ENCODE peak calls at places on chromosomes 3 and 15, in eight cellular contexts. D is right lobe of liver, B is sigmoid colon, G is IMR-90, E is uterus, U is heart left ventricle, T is body of pancreas, N is suprapubic skin. X is an unnamed sample.

GRCh38 chr3:37435572-37435971 is 261.2 kb upstream of the LRRFIP2 start:
- DNase-seq in D (no peak), B (no peak), G (no peak), E (no peak), U (no peak), T (no peak), N (no peak), X (no peak)

GRCh38 chr15:101781927-101782326 is 21.4 kb upstream of the OR4F6 start:
- DNase-seq in D (no peak), B (no peak), G (no peak), E (no peak), U (no peak), T (no peak), N (no peak), X (no peak)

GRCh38 chr3:42539871-42540714 is 37.6 kb downstream of the VIPR1 start:
- DNase-seq in D (peak), B (peak), G (no peak), E (no peak), U (no peak), T (peak), N (no peak), X (no peak)

GRCh38 chr3:156448300-156448699 is 106.6 kb downstream of the SSR3 start:
- DNase-seq in D (no peak), B (no peak), G (peak), E (no peak), U (no peak), T (no peak), N (no peak), X (no peak)

GRCh38 chr15:57427367-57427821 is 51.1 kb downstream of the CGNL1 start:
- DNase-seq in D (peak), B (no peak), G (no peak), E (no peak), U (no peak), T (no peak), N (no peak), X (peak)

GRCh38 chr15:55649058-55649423 is 60.9 kb upstream of the PYGO1 start:
- DNase-seq in D (no peak), B (no peak), G (peak), E (no peak), U (no peak), T (no peak), N (no peak), X (no peak)

GRCh38 chr3:106380232-106380631 is 511.4 kb upstream of the CBLB start:
- DNase-seq in D (no peak), B (no peak), G (peak), E (no peak), U (no peak), T (no peak), N (no peak), X (no peak)

GRCh38 chr15:70512772-70513362 is 250.5 kb downstream of the UACA start:
- DNase-seq in D (no peak), B (no peak), G (peak), E (no peak), U (peak), T (no peak), N (no peak), X (no peak)

GRCh38 chr3:128432898-128433629 is 33.6 kb downstream of the DNAJB8 start:
- DNase-seq in D (no peak), B (no peak), G (no peak), E (no peak), U (no peak), T (no peak), N (no peak), X (no peak)

GRCh38 chr15:71043373-71043772 is 71.9 kb upstream of the THSD4 start:
- DNase-seq in D (no peak), B (no peak), G (peak), E (peak), U (no peak), T (no peak), N (no peak), X (no peak)

GRCh38 chr3:38579146-38579545 is 70.3 kb downstream of the SCN5A start:
- DNase-seq in D (no peak), B (no peak), G (no peak), E (no peak), U (peak), T (peak), N (peak), X (no peak)

GRCh38 chr3:160826408-160826807 is 70.4 kb downstream of the PPM1L start:
- DNase-seq in D (no peak), B (no peak), G (no peak), E (no peak), U (no peak), T (no peak), N (no peak), X (no peak)

GRCh38 chr3:40588406-40588805 is 63.6 kb downstream of the ZNF621 start:
- DNase-seq in D (no peak), B (no peak), G (no peak), E (no peak), U (no peak), T (no peak), N (no peak), X (no peak)

GRCh38 chr3:173993299-173993698 is 595.8 kb downstream of the NLGN1 start:
- DNase-seq in D (no peak), B (no peak), G (peak), E (no peak), U (no peak), T (no peak), N (no peak), X (no peak)

GRCh38 chr3:186160691-186161243 is 51.9 kb upstream of the ETV5 start:
- DNase-seq in D (no peak), B (no peak), G (no peak), E (no peak), U (no peak), T (no peak), N (peak), X (no peak)

GRCh38 chr15:40327338-40327917 is 3.9 kb downstream of the INAFM2 start:
- DNase-seq in D (no peak), B (no peak), G (no peak), E (no peak), U (peak), T (no peak), N (no peak), X (no peak)

GRCh38 chr15:67173015-67173414 is 81.4 kb downstream of the AAGAB start:
- DNase-seq in D (no peak), B (peak), G (no peak), E (no peak), U (no peak), T (no peak), N (no peak), X (peak)

GRCh38 chr15:58081446-58081845 is 15.9 kb upstream of the ALDH1A2 start:
- DNase-seq in D (no peak), B (no peak), G (no peak), E (no peak), U (no peak), T (no peak), N (no peak), X (no peak)

GRCh38 chr3:74537164-74537563 is 77.3 kb downstream of the CNTN3 start:
- DNase-seq in D (no peak), B (no peak), G (peak), E (no peak), U (no peak), T (no peak), N (no peak), X (no peak)

GRCh38 chr3:127750226-127751031 is 71.9 kb downstream of the MGLL start:
- DNase-seq in D (no peak), B (no peak), G (peak), E (no peak), U (no peak), T (no peak), N (peak), X (no peak)

GRCh38 chr15:48866141-48866563 is 11.8 kb upstream of the EID1 start:
- DNase-seq in D (no peak), B (no peak), G (peak), E (peak), U (no peak), T (no peak), N (no peak), X (no peak)

GRCh38 chr3:13025090-13025489 is 48.1 kb downstream of the IQSEC1 start:
- DNase-seq in D (no peak), B (no peak), G (peak), E (no peak), U (peak), T (no peak), N (no peak), X (no peak)

GRCh38 chr3:110680365-110680909 is 391.2 kb upstream of the NECTIN3 start:
- DNase-seq in D (no peak), B (no peak), G (peak), E (no peak), U (no peak), T (no peak), N (no peak), X (no peak)

GRCh38 chr3:157077565-157077991 is 82.4 kb downstream of the CCNL1 start:
- DNase-seq in D (no peak), B (no peak), G (peak), E (no peak), U (no peak), T (no peak), N (no peak), X (no peak)

GRCh38 chr3:177337548-177338331 is 140.5 kb upstream of the TBL1XR1 start:
- DNase-seq in D (no peak), B (no peak), G (peak), E (no peak), U (no peak), T (no peak), N (no peak), X (no peak)

GRCh38 chr3:36763850-36764703 is at the start of gene DCLK3:
- DNase-seq in D (no peak), B (no peak), G (no peak), E (no peak), U (peak), T (no peak), N (no peak), X (no peak)

GRCh38 chr15:44194397-44195150 is 497 bp downstream of the FRMD5 start:
- DNase-seq in D (no peak), B (peak), G (peak), E (peak), U (peak), T (peak), N (no peak), X (no peak)

GRCh38 chr3:68972358-68972979 is 40.1 kb upstream of the TAFA4 start:
- DNase-seq in D (peak), B (peak), G (peak), E (no peak), U (no peak), T (peak), N (no peak), X (no peak)

GRCh38 chr3:52331091-52331490 is 15.0 kb downstream of the DNAH1 start:
- DNase-seq in D (no peak), B (no peak), G (no peak), E (no peak), U (peak), T (no peak), N (no peak), X (no peak)

GRCh38 chr3:77815467-77815866 is 775.6 kb downstream of the ROBO2 start:
- DNase-seq in D (no peak), B (no peak), G (no peak), E (no peak), U (no peak), T (no peak), N (no peak), X (no peak)

GRCh38 chr3:143895805-143896204 is 47.5 kb upstream of the SLC9A9 start:
- DNase-seq in D (no peak), B (no peak), G (peak), E (no peak), U (no peak), T (no peak), N (no peak), X (no peak)

GRCh38 chr3:165697910-165698309 is 139.3 kb downstream of the BCHE start:
- DNase-seq in D (no peak), B (no peak), G (no peak), E (no peak), U (no peak), T (no peak), N (no peak), X (no peak)

GRCh38 chr3:82938821-82939328 is 1177.4 kb upstream of the GBE1 start:
- DNase-seq in D (no peak), B (peak), G (no peak), E (peak), U (peak), T (no peak), N (peak), X (no peak)

GRCh38 chr15:85482896-85483295 is 102.5 kb downstream of the AKAP13 start:
- DNase-seq in D (no peak), B (no peak), G (peak), E (no peak), U (no peak), T (no peak), N (no peak), X (no peak)

GRCh38 chr3:84547971-84548970 is 410.5 kb upstream of the CADM2 start:
- DNase-seq in D (peak), B (peak), G (no peak), E (no peak), U (no peak), T (peak), N (no peak), X (no peak)

GRCh38 chr3:33989229-33989628 is 190.8 kb downstream of the PDCD6IP start:
- DNase-seq in D (no peak), B (no peak), G (no peak), E (no peak), U (peak), T (no peak), N (no peak), X (no peak)

GRCh38 chr3:32778389-32778788 is 39.4 kb upstream of the TRIM71 start:
- DNase-seq in D (no peak), B (peak), G (no peak), E (no peak), U (no peak), T (no peak), N (no peak), X (no peak)

GRCh38 chr3:32780735-32781210 is 37.0 kb upstream of the TRIM71 start:
- DNase-seq in D (peak), B (peak), G (peak), E (peak), U (peak), T (peak), N (no peak), X (no peak)

GRCh38 chr3:32780071-32780734 is 37.6 kb upstream of the TRIM71 start:
- DNase-seq in D (no peak), B (peak), G (no peak), E (no peak), U (no peak), T (no peak), N (no peak), X (no peak)

GRCh38 chr3:32782417-32782816 is 35.4 kb upstream of the TRIM71 start:
- DNase-seq in D (no peak), B (peak), G (no peak), E (no peak), U (no peak), T (no peak), N (no peak), X (no peak)

GRCh38 chr3:32781211-32781968 is 36.4 kb upstream of the TRIM71 start:
- DNase-seq in D (peak), B (peak), G (peak), E (peak), U (peak), T (peak), N (peak), X (peak)
- TF ChIP-seq POLR2A in D (no peak), B (no peak), G (no peak), E (no peak), U (no peak), T (no peak), N (no peak), X (no peak)

GRCh38 chr3:20080956-20081554 is 40.8 kb downstream of the KAT2B start:
- DNase-seq in D (peak), B (peak), G (peak), E (peak), U (peak), T (peak), N (peak), X (peak)
- TF ChIP-seq POLR2A in D (peak), B (no peak), G (no peak), E (no peak), U (no peak), T (no peak), N (no peak), X (peak)

DNA sequence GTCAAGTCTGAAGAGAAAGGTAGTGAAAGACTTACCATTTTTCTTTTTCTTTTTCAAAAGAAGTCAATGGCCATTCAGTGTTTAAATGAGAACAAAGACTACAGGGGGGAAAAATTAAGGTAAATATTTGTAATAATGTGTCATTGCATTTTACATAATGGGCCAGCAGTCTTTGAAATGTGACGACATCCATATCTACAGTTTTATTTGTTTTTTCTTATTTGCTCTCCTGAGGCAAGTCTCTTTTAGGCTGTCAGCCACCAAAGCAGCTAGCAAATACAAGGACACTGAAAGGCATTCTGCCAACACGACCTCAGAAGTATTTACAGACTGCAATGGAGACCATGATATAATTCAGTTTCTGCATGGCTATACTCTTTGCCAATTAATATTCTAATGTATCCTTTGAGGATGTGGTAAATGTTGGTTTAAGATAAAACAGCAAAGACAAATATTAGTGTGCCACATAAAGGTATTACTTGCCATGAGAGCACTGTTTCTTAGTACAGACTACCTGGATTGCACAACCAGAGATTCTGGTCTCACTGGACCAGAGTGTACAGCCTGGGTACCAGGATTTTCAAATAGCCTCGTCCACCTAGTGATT is 307.0 kb upstream of the THBS1 start:
- DNase-seq in D (peak), B (no peak), G (peak), E (no peak), U (no peak), T (peak), N (no peak), X (no peak)
- TF ChIP-seq POLR2A in D (no peak), B (no peak), G (no peak), E (no peak), U (no peak), T (no peak), N (no peak), X (no peak)

GRCh38 chr3:115580566-115580965 is 42.7 kb upstream of the GAP43 start:
- DNase-seq in D (no peak), B (no peak), G (no peak), E (no peak), U (no peak), T (no peak), N (no peak), X (no peak)
- TF ChIP-seq POLR2A in D (no peak), B (no peak), G (no peak), E (no peak), U (no peak), T (no peak), N (no peak), X (no peak)

GRCh38 chr3:141941093-141941492 is 64.7 kb downstream of the ATP1B3 start:
- DNase-seq in D (no peak), B (peak), G (no peak), E (no peak), U (no peak), T (no peak), N (peak), X (no peak)

GRCh38 chr3:141938011-141938350 is 61.5 kb downstream of the ATP1B3 start:
- DNase-seq in D (no peak), B (peak), G (no peak), E (no peak), U (no peak), T (no peak), N (peak), X (no peak)

GRCh38 chr3:141942006-141942405 is 65.6 kb downstream of the ATP1B3 start:
- DNase-seq in D (no peak), B (peak), G (no peak), E (no peak), U (no peak), T (no peak), N (peak), X (no peak)

GRCh38 chr3:141939759-141940158 is 63.3 kb downstream of the ATP1B3 start:
- DNase-seq in D (peak), B (peak), G (no peak), E (no peak), U (no peak), T (no peak), N (peak), X (no peak)

DNA sequence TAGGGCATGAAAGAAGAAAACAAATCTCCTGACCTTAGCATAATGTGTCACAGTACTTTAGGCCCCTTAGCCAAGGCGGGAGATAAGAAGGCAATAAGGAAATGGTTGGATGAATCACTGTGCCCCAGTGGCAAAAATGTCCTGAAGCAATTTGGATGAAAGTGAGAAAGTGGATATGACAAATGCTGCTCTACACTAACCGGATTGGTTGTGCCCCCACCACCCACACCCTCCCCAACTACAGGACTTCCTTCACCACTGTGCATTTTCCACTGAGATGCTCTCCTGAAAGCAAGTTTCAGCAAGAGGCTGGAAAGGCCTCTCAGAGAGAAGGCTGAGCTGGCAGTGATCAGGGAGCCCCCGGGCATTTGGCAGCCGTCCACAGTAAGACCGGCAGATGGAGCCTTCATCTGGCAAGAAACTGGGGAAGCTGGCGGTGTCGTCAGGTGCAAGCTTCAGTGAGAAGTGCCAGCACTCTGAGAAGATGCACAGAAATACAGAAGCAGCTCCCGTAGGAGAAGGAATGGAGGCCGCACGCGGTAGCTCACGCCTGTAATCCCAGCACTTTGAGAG is 63.8 kb downstream of the ATP1B3 start:
- DNase-seq in D (peak), B (peak), G (peak), E (no peak), U (no peak), T (no peak), N (peak), X (no peak)
- TF ChIP-seq POLR2A in D (no peak), B (no peak), G (no peak), E (no peak), U (no peak), T (no peak), N (no peak), X (no peak)

GRCh38 chr15:97931314-97931713 is 29.2 kb upstream of the ARRDC4 start:
- DNase-seq in D (no peak), B (no peak), G (no peak), E (no peak), U (no peak), T (no peak), N (no peak), X (no peak)
- TF ChIP-seq POLR2A in D (no peak), B (no peak), G (no peak), E (no peak), U (no peak), T (no peak), N (no peak), X (no peak)

DNA sequence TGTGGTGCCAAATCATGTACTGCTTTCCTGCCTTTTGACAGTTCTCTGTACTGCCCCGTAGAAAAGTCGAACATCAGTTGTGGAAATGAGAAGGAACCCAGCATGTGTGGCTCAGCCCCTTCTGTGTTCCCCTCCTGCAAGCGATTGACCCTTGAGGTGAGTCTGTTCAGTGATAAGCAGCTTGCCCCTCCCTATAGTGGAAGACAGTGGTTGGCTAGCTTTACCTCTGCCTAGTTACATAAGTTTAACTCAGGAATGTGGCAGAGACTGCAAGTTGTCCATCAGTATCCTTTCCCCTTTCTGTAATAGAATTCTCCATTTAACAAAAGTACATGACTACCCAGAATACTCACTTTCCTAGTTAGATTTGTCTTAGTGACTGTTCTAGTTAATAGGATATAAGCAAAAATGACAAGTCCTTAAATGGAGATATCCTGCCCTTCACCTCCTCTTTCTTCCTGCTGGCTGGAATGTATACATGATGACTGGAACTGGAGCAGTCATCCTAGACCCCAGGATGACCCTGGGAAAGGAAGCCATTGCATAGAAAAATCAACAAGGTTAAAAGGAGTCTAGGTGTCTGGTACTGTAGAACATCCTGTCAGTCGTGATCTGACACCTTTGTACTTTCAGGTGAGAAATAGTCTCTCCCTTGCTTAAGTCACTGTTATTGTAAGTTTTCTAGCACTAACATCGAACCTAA is 10.6 kb downstream of the SETMAR start:
- DNase-seq in D (no peak), B (no peak), G (peak), E (no peak), U (no peak), T (no peak), N (no peak), X (no peak)
- TF ChIP-seq POLR2A in D (no peak), B (no peak), G (no peak), E (no peak), U (no peak), T (no peak), N (no peak), X (no peak)